ENCODE peak calls at places on chromosome 5, in nine cellular contexts. One of them, this sample, is unnamed.

GRCh38 chr5:142287973-142288313 is 36.9 kb downstream of the SPRY4 start:
- DNase-seq in cardiac muscle cell: no peak
- DNase-seq in CD8-positive, alpha-beta T cell: no peak
- DNase-seq in AG04450: no peak
- DNase-seq in brain microvascular endothelial cell: no peak
- DNase-seq in HCT116: no peak
- DNase-seq in GM23248: no peak
- DNase-seq in heart right ventricle: no peak
- DNase-seq in ovary: no peak
- DNase-seq in this sample: no peak

GRCh38 chr5:125412561-125413535 is 666.4 kb upstream of the ZNF608 start:
- DNase-seq in ovary: peak; percentile 69
- DNase-seq in cardiac muscle cell: peak; percentile 80
- DNase-seq in GM23248: peak; percentile 81
- DNase-seq in CD8-positive, alpha-beta T cell: no peak
- DNase-seq in heart right ventricle: peak; percentile 53
- DNase-seq in HCT116: no peak
- DNase-seq in AG04450: peak; percentile 66
- DNase-seq in brain microvascular endothelial cell: peak; percentile 86
- DNase-seq in this sample: peak; percentile 82

GRCh38 chr5:67094476-67095300 is 101.9 kb downstream of the CD180 start:
- DNase-seq in heart right ventricle: no peak
- DNase-seq in GM23248: peak; percentile 72
- DNase-seq in brain microvascular endothelial cell: peak; percentile 66
- DNase-seq in ovary: no peak
- DNase-seq in HCT116: no peak
- DNase-seq in AG04450: peak; percentile 20
- DNase-seq in CD8-positive, alpha-beta T cell: no peak
- DNase-seq in cardiac muscle cell: peak; percentile 71
- DNase-seq in this sample: peak; percentile 78

GRCh38 chr5:75051217-75051751 is 1.1 kb downstream of the GCNT4 start:
- DNase-seq in ovary: no peak
- DNase-seq in GM23248: peak; percentile 17
- DNase-seq in brain microvascular endothelial cell: no peak
- DNase-seq in AG04450: no peak
- DNase-seq in CD8-positive, alpha-beta T cell: peak; percentile 49
- DNase-seq in heart right ventricle: no peak
- DNase-seq in HCT116: no peak
- DNase-seq in cardiac muscle cell: no peak
- DNase-seq in this sample: no peak

GRCh38 chr5:172585114-172585513 is 55.9 kb upstream of the NEURL1B start:
- DNase-seq in GM23248: no peak
- DNase-seq in ovary: peak; percentile 17
- DNase-seq in cardiac muscle cell: no peak
- DNase-seq in AG04450: no peak
- DNase-seq in brain microvascular endothelial cell: no peak
- DNase-seq in HCT116: no peak
- DNase-seq in CD8-positive, alpha-beta T cell: no peak
- DNase-seq in heart right ventricle: no peak
- DNase-seq in this sample: no peak

GRCh38 chr5:83204651-83205050 is 127.3 kb downstream of the XRCC4 start:
- DNase-seq in HCT116: no peak
- DNase-seq in heart right ventricle: no peak
- DNase-seq in cardiac muscle cell: no peak
- DNase-seq in AG04450: no peak
- DNase-seq in ovary: no peak
- DNase-seq in brain microvascular endothelial cell: no peak
- DNase-seq in GM23248: no peak
- DNase-seq in CD8-positive, alpha-beta T cell: no peak
- DNase-seq in this sample: no peak

GRCh38 chr5:34522599-34523381 is 133.3 kb upstream of the RAI14 start:
- DNase-seq in AG04450: peak; percentile 79
- DNase-seq in heart right ventricle: peak; percentile 20
- DNase-seq in GM23248: peak; percentile 95
- DNase-seq in CD8-positive, alpha-beta T cell: peak; percentile 62
- DNase-seq in HCT116: peak; percentile 71
- DNase-seq in brain microvascular endothelial cell: peak; percentile 93
- DNase-seq in cardiac muscle cell: peak; percentile 91
- DNase-seq in ovary: peak; percentile 60
- DNase-seq in this sample: peak; percentile 74

GRCh38 chr5:143772621-143773020 is 39.3 kb upstream of the HMHB1 start:
- DNase-seq in brain microvascular endothelial cell: no peak
- DNase-seq in ovary: no peak
- DNase-seq in heart right ventricle: no peak
- DNase-seq in HCT116: no peak
- DNase-seq in GM23248: peak; percentile 51
- DNase-seq in CD8-positive, alpha-beta T cell: no peak
- DNase-seq in AG04450: no peak
- DNase-seq in cardiac muscle cell: no peak
- DNase-seq in this sample: no peak

GRCh38 chr5:161167001-161167765 is 315.2 kb upstream of the ATP10B start:
- DNase-seq in GM23248: no peak
- DNase-seq in CD8-positive, alpha-beta T cell: no peak
- DNase-seq in heart right ventricle: no peak
- DNase-seq in brain microvascular endothelial cell: no peak
- DNase-seq in cardiac muscle cell: no peak
- DNase-seq in AG04450: no peak
- DNase-seq in HCT116: no peak
- DNase-seq in ovary: no peak
- DNase-seq in this sample: no peak

GRCh38 chr5:143605403-143606005 is 202.0 kb upstream of the NR3C1 start:
- DNase-seq in CD8-positive, alpha-beta T cell: no peak
- DNase-seq in brain microvascular endothelial cell: peak; percentile 12
- DNase-seq in AG04450: no peak
- DNase-seq in heart right ventricle: no peak
- DNase-seq in ovary: no peak
- DNase-seq in GM23248: no peak
- DNase-seq in HCT116: no peak
- DNase-seq in cardiac muscle cell: peak; percentile 46
- DNase-seq in this sample: no peak

GRCh38 chr5:132458226-132458560 is 32.4 kb downstream of the IRF1 start:
- DNase-seq in brain microvascular endothelial cell: no peak
- DNase-seq in GM23248: peak; percentile 80
- DNase-seq in cardiac muscle cell: no peak
- DNase-seq in CD8-positive, alpha-beta T cell: no peak
- DNase-seq in HCT116: no peak
- DNase-seq in ovary: no peak
- DNase-seq in AG04450: no peak
- DNase-seq in heart right ventricle: no peak
- DNase-seq in this sample: no peak

GRCh38 chr5:948472-949274 is 56.0 kb downstream of the TRIP13 start:
- DNase-seq in AG04450: no peak
- DNase-seq in cardiac muscle cell: no peak
- DNase-seq in ovary: no peak
- DNase-seq in brain microvascular endothelial cell: no peak
- DNase-seq in CD8-positive, alpha-beta T cell: no peak
- DNase-seq in HCT116: no peak
- DNase-seq in GM23248: no peak
- DNase-seq in heart right ventricle: no peak
- DNase-seq in this sample: no peak
- H3K27me3 ChIP-seq in AG04450: peaks cover 89% of the 10 kb centered on the region
- H3K27me3 ChIP-seq in cardiac muscle cell: peaks cover 5% of the 10 kb centered on the region
- H3K27me3 ChIP-seq in ovary: no peaks in the 10 kb centered on the region
- H3K27me3 ChIP-seq in brain microvascular endothelial cell: peaks cover 64% of the 10 kb centered on the region
- H3K27me3 ChIP-seq in CD8-positive, alpha-beta T cell: peaks cover 8% of the 10 kb centered on the region
- H3K27me3 ChIP-seq in HCT116: peaks cover 32% of the 10 kb centered on the region
- H3K27me3 ChIP-seq in GM23248: peaks cover 62% of the 10 kb centered on the region
- H3K27me3 ChIP-seq in heart right ventricle: peaks cover 53% of the 10 kb centered on the region
- H3K27me3 ChIP-seq in this sample: no peaks in the 10 kb centered on the region

DNA sequence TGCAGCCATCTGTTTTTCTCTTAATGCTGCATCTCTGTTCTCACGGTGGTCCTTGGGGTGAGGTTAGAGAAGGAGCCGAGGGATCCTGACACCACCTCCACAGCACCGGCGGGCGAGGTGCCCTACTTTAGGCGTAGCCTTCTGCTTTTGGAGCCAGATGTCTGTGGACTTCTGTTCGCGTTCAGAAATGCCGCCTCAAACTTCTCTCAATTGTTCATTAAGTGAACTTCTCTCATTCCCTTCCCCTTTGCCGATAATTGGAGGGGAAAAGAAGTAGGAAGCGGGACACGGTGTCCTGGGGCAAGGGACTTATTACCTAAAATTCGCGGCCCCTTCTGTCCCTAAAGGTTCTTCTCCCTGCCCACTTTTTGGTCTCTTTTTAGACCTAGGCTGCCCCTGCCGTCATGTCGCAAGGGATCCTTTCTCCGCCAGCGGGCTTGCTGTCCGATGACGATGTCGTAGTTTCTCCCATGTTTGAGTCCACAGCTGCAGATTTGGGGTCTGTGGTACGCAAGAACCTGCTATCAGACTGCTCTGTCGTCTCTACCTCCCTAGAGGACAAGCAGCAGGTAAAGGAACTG is 455 bp downstream of the KIF20A start:
- DNase-seq in brain microvascular endothelial cell: no peak
- DNase-seq in ovary: no peak
- DNase-seq in HCT116: no peak
- DNase-seq in GM23248: peak; percentile 55
- DNase-seq in heart right ventricle: no peak
- DNase-seq in AG04450: no peak
- DNase-seq in CD8-positive, alpha-beta T cell: no peak
- DNase-seq in cardiac muscle cell: no peak
- DNase-seq in this sample: peak; percentile 18
- H3K27me3 ChIP-seq in brain microvascular endothelial cell: no peaks in the 10 kb centered on the region
- H3K27me3 ChIP-seq in ovary: no peaks in the 10 kb centered on the region
- H3K27me3 ChIP-seq in HCT116: no peaks in the 10 kb centered on the region
- H3K27me3 ChIP-seq in GM23248: no peaks in the 10 kb centered on the region
- H3K27me3 ChIP-seq in heart right ventricle: no peaks in the 10 kb centered on the region
- H3K27me3 ChIP-seq in AG04450: no peaks in the 10 kb centered on the region
- H3K27me3 ChIP-seq in CD8-positive, alpha-beta T cell: no peaks in the 10 kb centered on the region
- H3K27me3 ChIP-seq in cardiac muscle cell: no peaks in the 10 kb centered on the region
- H3K27me3 ChIP-seq in this sample: no peaks in the 10 kb centered on the region

DNA sequence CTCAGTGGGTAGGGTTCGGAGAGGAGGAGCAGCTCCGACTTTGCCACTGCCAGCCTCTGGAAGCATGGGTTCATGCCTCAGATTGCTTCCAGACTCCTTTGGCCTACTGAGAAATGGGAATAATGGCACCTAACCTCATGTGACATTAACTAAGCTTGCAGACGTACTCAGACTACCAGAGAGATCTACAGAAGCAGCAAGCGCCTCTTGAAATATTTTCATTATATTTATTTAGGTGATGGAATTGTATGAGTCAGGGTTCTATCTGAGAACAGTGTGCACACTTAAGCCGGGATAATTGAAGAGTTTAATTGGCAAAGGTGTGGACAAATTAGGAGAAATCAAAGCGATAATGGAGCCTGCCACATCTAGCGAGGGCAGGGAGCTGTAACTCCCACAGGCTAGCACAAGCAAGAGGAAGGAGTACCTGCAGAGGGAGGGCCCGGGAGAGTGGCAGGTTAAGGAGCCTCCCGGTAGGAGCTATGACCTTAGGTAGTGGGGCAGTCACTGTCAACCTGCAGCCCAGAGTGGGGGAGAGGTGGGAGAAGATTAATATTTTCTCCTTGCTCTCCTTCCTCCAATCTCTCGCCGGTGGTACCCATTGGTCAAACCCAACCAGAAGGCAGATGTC is 12.2 kb upstream of the PDZD2 start:
- DNase-seq in GM23248: no peak
- DNase-seq in AG04450: no peak
- DNase-seq in brain microvascular endothelial cell: no peak
- DNase-seq in ovary: no peak
- DNase-seq in CD8-positive, alpha-beta T cell: no peak
- DNase-seq in HCT116: no peak
- DNase-seq in heart right ventricle: no peak
- DNase-seq in cardiac muscle cell: no peak
- DNase-seq in this sample: no peak
- H3K27me3 ChIP-seq in GM23248: peaks cover 3% of the 10 kb centered on the region
- H3K27me3 ChIP-seq in AG04450: peaks cover 3% of the 10 kb centered on the region
- H3K27me3 ChIP-seq in brain microvascular endothelial cell: no peaks in the 10 kb centered on the region
- H3K27me3 ChIP-seq in ovary: no peaks in the 10 kb centered on the region
- H3K27me3 ChIP-seq in CD8-positive, alpha-beta T cell: peaks cover 2% of the 10 kb centered on the region
- H3K27me3 ChIP-seq in HCT116: no peaks in the 10 kb centered on the region
- H3K27me3 ChIP-seq in heart right ventricle: no peaks in the 10 kb centered on the region
- H3K27me3 ChIP-seq in cardiac muscle cell: no peaks in the 10 kb centered on the region
- H3K27me3 ChIP-seq in this sample: no peaks in the 10 kb centered on the region

DNA sequence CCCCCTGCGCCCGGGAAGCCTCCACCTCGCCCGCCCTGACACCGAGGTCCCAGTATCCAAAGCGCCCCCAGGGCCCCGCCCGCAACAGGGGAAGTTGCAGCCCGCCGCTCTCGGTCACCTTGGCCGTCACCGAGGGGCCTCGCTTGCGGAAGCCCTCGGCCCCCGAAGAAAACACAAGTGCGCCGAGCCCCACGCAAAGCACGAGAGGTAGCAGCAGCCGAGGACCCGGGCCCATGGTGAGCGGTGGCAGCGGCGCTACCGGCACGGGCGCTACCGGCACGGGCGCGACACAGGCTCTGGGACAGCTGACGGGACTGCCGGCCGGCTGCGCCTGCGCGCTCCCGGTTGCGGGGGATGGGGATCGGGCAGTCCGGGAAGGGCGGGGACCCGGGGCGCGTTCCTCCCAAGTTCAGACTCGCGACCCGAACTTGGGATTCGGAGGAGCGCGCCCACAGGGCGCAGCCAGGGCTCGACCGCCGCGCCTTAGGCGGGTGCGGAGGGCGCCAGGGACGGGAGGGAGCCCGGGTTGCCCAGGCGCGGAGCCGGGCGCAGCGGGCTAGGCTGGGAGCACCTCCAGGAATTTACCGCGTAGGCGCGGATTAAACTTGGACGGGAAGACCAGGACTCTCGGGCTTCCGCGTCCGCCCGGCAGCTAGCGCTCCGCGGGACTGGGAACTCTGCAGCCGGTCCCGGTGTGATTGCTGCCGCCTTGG is at the start of gene PPIC:
- DNase-seq in CD8-positive, alpha-beta T cell: no peak
- DNase-seq in AG04450: no peak
- DNase-seq in cardiac muscle cell: peak; percentile 88
- DNase-seq in ovary: peak; percentile 84
- DNase-seq in HCT116: peak; percentile 64
- DNase-seq in brain microvascular endothelial cell: peak; percentile 62
- DNase-seq in GM23248: peak; percentile 88
- DNase-seq in heart right ventricle: peak; percentile 90
- DNase-seq in this sample: peak; percentile 92
- H3K27me3 ChIP-seq in CD8-positive, alpha-beta T cell: peaks cover 5% of the 10 kb centered on the region
- H3K27me3 ChIP-seq in AG04450: no peaks in the 10 kb centered on the region
- H3K27me3 ChIP-seq in cardiac muscle cell: peaks cover 4% of the 10 kb centered on the region
- H3K27me3 ChIP-seq in ovary: no peaks in the 10 kb centered on the region
- H3K27me3 ChIP-seq in HCT116: no peaks in the 10 kb centered on the region
- H3K27me3 ChIP-seq in brain microvascular endothelial cell: no peaks in the 10 kb centered on the region
- H3K27me3 ChIP-seq in GM23248: no peaks in the 10 kb centered on the region
- H3K27me3 ChIP-seq in heart right ventricle: no peaks in the 10 kb centered on the region
- H3K27me3 ChIP-seq in this sample: no peaks in the 10 kb centered on the region

This sample was measured in MG63.